ENCODE peak calls at places on chromosomes 11 and 22, in eight cellular contexts. E, O, B, M, U, I, Q and X are unnamed samples.

GRCh38 chr11:11003226-11003625 is 145.4 kb upstream of the ZBED5 start:
- DNase-seq in E (no peak), O (no peak), B (no peak), M (no peak), U (no peak), I (no peak), Q (no peak), X (no peak)

GRCh38 chr22:49237279-49237678 is 590.4 kb downstream of the BRD1 start:
- DNase-seq in E (no peak), O (no peak), B (no peak), M (no peak), U (no peak), I (no peak), Q (no peak), X (no peak)

GRCh38 chr11:92322225-92322624 is 97.6 kb downstream of the FAT3 start:
- DNase-seq in E (no peak), O (no peak), B (no peak), M (no peak), U (no peak), I (peak), Q (no peak), X (no peak)

GRCh38 chr22:44086759-44087158 is 62.7 kb downstream of the PARVB start:
- DNase-seq in E (no peak), O (no peak), B (no peak), M (no peak), U (no peak), I (no peak), Q (no peak), X (no peak)

GRCh38 chr11:57458410-57459111 is 1.8 kb upstream of the RTN4RL2 start:
- DNase-seq in E (peak), O (peak), B (peak), M (no peak), U (peak), I (no peak), Q (peak), X (peak)

GRCh38 chr11:23997356-23997755 is 499.5 kb upstream of the LUZP2 start:
- DNase-seq in E (no peak), O (no peak), B (no peak), M (no peak), U (no peak), I (no peak), Q (no peak), X (no peak)

GRCh38 chr22:42962295-42963230 is 52.4 kb downstream of the PACSIN2 start:
- DNase-seq in E (no peak), O (no peak), B (no peak), M (no peak), U (no peak), I (no peak), Q (no peak), X (no peak)

GRCh38 chr11:2563216-2564007 is 118.6 kb downstream of the KCNQ1 start:
- DNase-seq in E (no peak), O (peak), B (no peak), M (no peak), U (no peak), I (no peak), Q (no peak), X (no peak)

GRCh38 chr11:65657426-65657825 is 5.3 kb downstream of the RELA start:
- DNase-seq in E (no peak), O (no peak), B (no peak), M (no peak), U (no peak), I (no peak), Q (no peak), X (no peak)

GRCh38 chr11:309558-309855 is 1.9 kb downstream of the IFITM2 start:
- DNase-seq in E (no peak), O (no peak), B (no peak), M (no peak), U (no peak), I (no peak), Q (no peak), X (no peak)

GRCh38 chr22:49046546-49047305 is 780.9 kb downstream of the BRD1 start:
- DNase-seq in E (peak), O (no peak), B (no peak), M (no peak), U (peak), I (peak), Q (peak), X (no peak)

GRCh38 chr11:78221396-78222315 is 32.9 kb downstream of the USP35 start:
- DNase-seq in E (no peak), O (no peak), B (no peak), M (no peak), U (no peak), I (no peak), Q (no peak), X (peak)

GRCh38 chr11:121117753-121118152 is 16.7 kb downstream of the TECTA start:
- DNase-seq in E (no peak), O (no peak), B (no peak), M (no peak), U (no peak), I (no peak), Q (no peak), X (no peak)

GRCh38 chr11:73295259-73295995 is 12.6 kb upstream of the ARHGEF17 start:
- DNase-seq in E (peak), O (peak), B (peak), M (peak), U (peak), I (peak), Q (peak), X (peak)

GRCh38 chr11:64643258-64643881 is 52.4 kb downstream of the SLC22A12 start:
- DNase-seq in E (peak), O (no peak), B (no peak), M (no peak), U (peak), I (no peak), Q (no peak), X (no peak)

GRCh38 chr22:22406445-22406844 is 102.1 kb downstream of the ZNF280B start:
- DNase-seq in E (no peak), O (no peak), B (no peak), M (no peak), U (no peak), I (no peak), Q (no peak), X (no peak)

GRCh38 chr11:68950776-68951175 is 30.0 kb downstream of the MRGPRD start:
- DNase-seq in E (no peak), O (no peak), B (no peak), M (no peak), U (no peak), I (no peak), Q (no peak), X (no peak)